ENCODE peak calls at places on chromosomes 3 and 15, in eight cellular contexts. T is IMR-90; Y is endodermal cell; A is upper lobe of right lung; K is heart left ventricle; J is A549; M is CD4-positive, CD25-positive, alpha-beta regulatory T cell; Z is CD8-positive, alpha-beta T cell. I is an unnamed sample. For H3K4me1, the result is how much of the 10 kb centered on the place peaks cover.

GRCh38 chr3:5710718-5711117 is 523.2 kb downstream of the EDEM1 start:
- DNase-seq in Y (no peak), T (no peak), M (no peak), K (no peak), J (no peak), A (no peak), Z (no peak), I (no peak)

GRCh38 chr15:78059110-78059839 is 18.2 kb downstream of the TBC1D2B start:
- DNase-seq in J (no peak), Y (no peak), T (peak), Z (no peak), K (no peak), M (no peak), A (no peak), I (no peak)

GRCh38 chr3:118380576-118380975 is 654.1 kb downstream of the IGSF11 start:
- DNase-seq in Z (no peak), A (no peak), M (no peak), T (no peak), J (no peak), Y (no peak), K (no peak), I (no peak)

GRCh38 chr3:152728346-152728980 is 106.5 kb upstream of the P2RY1 start:
- DNase-seq in Y (no peak), Z (no peak), T (no peak), M (no peak), K (no peak), J (no peak), A (no peak), I (no peak)

GRCh38 chr15:49286649-49287394 is 116.8 kb downstream of the GALK2 start:
- DNase-seq in K (no peak), Y (no peak), A (no peak), Z (no peak), M (no peak), J (no peak), T (peak), I (no peak)

GRCh38 chr3:28935141-28935540 is 345.7 kb upstream of the RBMS3 start:
- DNase-seq in K (no peak), Y (no peak), J (no peak), T (no peak), M (no peak), Z (no peak), A (no peak), I (no peak)

GRCh38 chr3:159762981-159763465 is 225.6 kb upstream of the IL12A start:
- DNase-seq in Y (peak), K (peak), A (peak), J (peak), Z (no peak), M (no peak), T (peak), I (no peak)

GRCh38 chr3:134610455-134611385 is 40.1 kb downstream of the KY start:
- DNase-seq in T (no peak), Y (no peak), A (no peak), M (no peak), Z (no peak), J (no peak), K (no peak), I (no peak)

GRCh38 chr3:9876991-9877390 is 3.1 kb downstream of the CIDEC start:
- DNase-seq in Z (no peak), K (no peak), M (no peak), A (no peak), T (no peak), Y (no peak), J (no peak), I (no peak)

GRCh38 chr3:8888296-8888915 is 74.9 kb downstream of the RAD18 start:
- DNase-seq in Z (no peak), J (no peak), M (no peak), K (no peak), T (peak), A (no peak), Y (no peak), I (no peak)

GRCh38 chr3:196336319-196337145 is 1.7 kb downstream of the TM4SF19 start:
- DNase-seq in K (no peak), T (no peak), J (no peak), Y (peak), A (no peak), Z (no peak), M (no peak), I (no peak)

GRCh38 chr3:43769097-43769470 is 78.3 kb downstream of the ABHD5 start:
- DNase-seq in A (no peak), J (no peak), Y (no peak), K (no peak), M (no peak), T (no peak), Z (no peak), I (no peak)

GRCh38 chr15:83209333-83209732 is 1.7 kb upstream of the HDGFL3 start:
- DNase-seq in K (no peak), M (no peak), Y (peak), J (peak), T (no peak), Z (no peak), A (no peak), I (no peak)

GRCh38 chr15:89356634-89357298 is 22.1 kb upstream of the POLG start:
- DNase-seq in J (peak), T (no peak), Z (no peak), M (no peak), K (no peak), Y (no peak), A (no peak), I (no peak)

GRCh38 chr15:61099030-61099800 is 129.9 kb downstream of the RORA start:
- DNase-seq in J (no peak), A (no peak), Y (no peak), T (peak), K (no peak), M (no peak), Z (no peak), I (no peak)

GRCh38 chr15:32867313-32867626 is 149.5 kb downstream of the GREM1 start:
- DNase-seq in Z (no peak), M (no peak), A (no peak), K (no peak), T (peak), Y (no peak), J (peak), I (no peak)

GRCh38 chr3:72892870-72893269 is 5.0 kb downstream of the GXYLT2 start:
- DNase-seq in Z (no peak), K (no peak), A (no peak), J (peak), M (no peak), T (no peak), Y (peak), I (no peak)

GRCh38 chr15:72521682-72522081 is 47.6 kb downstream of the ARIH1 start:
- DNase-seq in M (no peak), T (peak), K (no peak), A (no peak), Y (no peak), Z (no peak), J (no peak), I (no peak)

GRCh38 chr3:64836097-64836496 is 148.3 kb upstream of the ADAMTS9 start:
- DNase-seq in Z (no peak), A (no peak), K (no peak), T (no peak), J (no peak), Y (no peak), M (no peak), I (no peak)

GRCh38 chr3:12970684-12971083 is 102.5 kb downstream of the IQSEC1 start:
- DNase-seq in M (no peak), T (no peak), Z (no peak), J (no peak), Y (no peak), K (no peak), A (no peak), I (no peak)

GRCh38 chr3:12966847-12967750 is 106.1 kb downstream of the IQSEC1 start:
- DNase-seq in K (no peak), T (peak), Y (no peak), J (no peak), M (no peak), Z (no peak), A (no peak), I (no peak)

GRCh38 chr3:12969487-12969886 is 103.7 kb downstream of the IQSEC1 start:
- DNase-seq in Y (no peak), K (no peak), A (no peak), J (no peak), Z (no peak), T (no peak), M (no peak), I (no peak)

GRCh38 chr3:12967751-12968209 is 105.4 kb downstream of the IQSEC1 start:
- DNase-seq in M (peak), Y (peak), K (peak), Z (peak), A (peak), J (peak), T (peak), I (peak)

GRCh38 chr3:12968541-12968940 is 104.7 kb downstream of the IQSEC1 start:
- DNase-seq in M (no peak), T (no peak), J (no peak), Y (no peak), Z (no peak), K (no peak), A (no peak), I (no peak)
- H3K4me1 ChIP-seq in M (under half), T (under half), J (under half), Y (under half), Z (half or more), K (half or more), A (under half), I (under half)

DNA sequence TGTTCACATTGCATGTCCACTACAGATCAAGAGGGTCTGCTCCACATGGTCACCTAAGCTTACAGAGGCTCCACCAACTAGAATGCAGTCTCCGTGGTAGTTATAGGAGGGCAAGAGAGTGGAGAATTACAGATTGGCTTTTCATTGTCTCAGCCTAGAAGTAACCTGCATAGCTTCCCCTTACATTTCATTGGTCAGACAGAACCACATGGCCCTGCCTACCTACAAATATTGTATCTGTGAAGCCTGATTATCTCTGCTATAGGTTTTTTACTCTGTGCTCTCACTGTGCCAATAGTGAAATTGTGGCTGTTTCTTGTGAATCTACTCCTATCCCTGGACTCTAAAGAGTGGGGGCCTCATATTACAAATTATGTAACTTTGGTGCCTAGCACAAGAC is 2.5 kb upstream of the TLNRD1 start:
- DNase-seq in T (no peak), K (no peak), Y (no peak), Z (no peak), J (no peak), M (no peak), A (no peak), I (no peak)
- H3K4me3 ChIP-seq in T (no peak), K (no peak), Y (no peak), Z (no peak), J (no peak), M (no peak), A (no peak), I (no peak)

DNA sequence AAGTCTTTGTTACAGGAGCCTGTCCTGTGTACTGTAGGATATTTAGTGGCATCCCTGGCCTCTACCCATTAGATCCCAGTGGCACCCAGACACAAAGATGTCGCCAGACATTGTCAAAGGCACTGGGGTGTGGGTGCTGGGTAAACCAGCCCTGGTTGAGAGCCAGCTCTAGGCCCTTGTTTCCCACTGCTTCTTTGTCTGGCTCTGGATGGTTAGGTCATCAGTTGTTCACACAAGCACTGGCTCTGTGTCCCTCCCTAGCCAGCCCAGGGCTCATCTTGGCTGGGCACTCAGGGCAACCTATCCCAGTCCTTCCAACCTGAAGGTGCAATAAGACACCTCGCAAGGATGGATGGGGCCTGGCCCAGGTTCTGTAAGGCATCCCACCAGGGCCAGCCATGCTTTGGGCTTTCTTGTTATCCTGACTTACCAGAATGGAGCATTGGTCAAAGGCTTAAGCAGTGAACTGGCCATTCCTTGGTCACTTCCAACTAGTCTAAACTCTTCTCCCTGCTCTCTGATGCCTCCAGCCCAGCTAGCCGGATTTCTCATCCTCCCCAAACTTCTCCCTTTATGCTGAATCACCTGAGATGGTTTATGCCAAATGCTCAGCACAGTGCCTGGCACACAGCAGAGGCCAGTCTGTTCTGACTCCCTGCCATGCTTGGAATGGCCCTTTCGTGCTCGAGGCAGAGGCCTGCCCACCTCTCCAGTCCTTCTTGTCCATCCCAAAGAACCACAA is 1.8 kb upstream of the RBP1 start:
- DNase-seq in Z (no peak), M (no peak), A (no peak), T (no peak), K (no peak), Y (no peak), J (no peak), I (no peak)
- H3K27ac ChIP-seq in Z (no peak), M (no peak), A (no peak), T (no peak), K (no peak), Y (peak), J (no peak), I (no peak)

GRCh38 chr3:108292905-108293328 is 3.4 kb upstream of the HHLA2 start:
- DNase-seq in A (no peak), T (no peak), K (no peak), Z (no peak), J (no peak), M (no peak), Y (no peak), I (no peak)

GRCh38 chr3:108285176-108285575 is 11.2 kb upstream of the HHLA2 start:
- DNase-seq in J (no peak), M (no peak), K (no peak), Y (no peak), T (no peak), Z (no peak), A (no peak), I (no peak)

GRCh38 chr3:108292465-108292864 is 3.9 kb upstream of the HHLA2 start:
- DNase-seq in Z (no peak), J (no peak), M (no peak), K (no peak), Y (no peak), T (no peak), A (no peak), I (no peak)

GRCh38 chr3:108287146-108287545 is 9.2 kb upstream of the HHLA2 start:
- DNase-seq in T (no peak), K (no peak), Z (no peak), J (no peak), Y (no peak), A (no peak), M (no peak), I (no peak)

GRCh38 chr3:108289159-108289558 is 7.2 kb upstream of the HHLA2 start:
- DNase-seq in T (no peak), Z (no peak), J (no peak), Y (no peak), M (no peak), K (no peak), A (no peak), I (no peak)
- H3K4me1 ChIP-seq in T (under half), Z (under half), J (under half), Y (under half), M (under half), K (under half), A (under half), I (under half)

DNA sequence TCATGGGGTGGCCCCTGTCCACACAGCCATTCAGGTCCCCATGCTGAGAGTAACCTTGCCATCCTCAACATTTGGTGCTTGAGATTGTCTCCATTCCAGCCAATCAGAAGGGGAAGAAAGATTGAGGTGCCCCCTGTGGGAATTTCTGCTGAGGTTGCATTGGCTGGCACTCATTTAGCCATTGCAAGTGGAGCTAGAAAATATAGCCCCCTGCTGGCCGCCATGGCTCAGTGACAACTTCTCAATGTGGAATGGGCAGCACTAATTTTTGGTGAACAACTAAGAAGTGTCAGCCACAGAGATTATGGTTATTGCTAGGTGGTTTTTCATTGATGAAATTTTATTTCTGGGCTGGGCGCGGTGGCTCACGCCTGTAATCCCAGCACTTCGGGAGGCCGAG is 22.0 kb downstream of the COL6A6 start:
- DNase-seq in T (peak), K (no peak), M (no peak), Y (peak), A (peak), Z (no peak), J (peak), I (no peak)
- H3K4me3 ChIP-seq in T (no peak), K (no peak), M (no peak), Y (no peak), A (no peak), Z (no peak), J (no peak), I (no peak)

GRCh38 chr15:31360158-31360561 is 33.5 kb downstream of the KLF13 start:
- DNase-seq in J (no peak), A (peak), Y (no peak), Z (no peak), M (no peak), T (no peak), K (no peak), I (no peak)

GRCh38 chr15:31358163-31358562 is 31.5 kb downstream of the KLF13 start:
- DNase-seq in T (no peak), K (no peak), J (no peak), A (no peak), M (no peak), Z (no peak), Y (no peak), I (no peak)

GRCh38 chr15:31360843-31361763 is 34.5 kb downstream of the KLF13 start:
- DNase-seq in Z (peak), K (no peak), J (no peak), T (no peak), M (peak), A (peak), Y (no peak), I (peak)

GRCh38 chr15:31358957-31359721 is 32.5 kb downstream of the KLF13 start:
- DNase-seq in K (no peak), M (no peak), A (peak), T (no peak), J (no peak), Y (no peak), Z (no peak), I (no peak)

GRCh38 chr15:31359722-31360111 is 33.1 kb downstream of the KLF13 start:
- DNase-seq in T (no peak), A (peak), K (no peak), Z (no peak), M (no peak), J (no peak), Y (no peak), I (no peak)
- H3K27ac ChIP-seq in T (no peak), A (peak), K (peak), Z (peak), M (peak), J (no peak), Y (no peak), I (peak)

GRCh38 chr15:67118808-67119207 is 53.4 kb downstream of the SMAD3 start:
- DNase-seq in J (no peak), Y (no peak), M (no peak), T (no peak), K (no peak), Z (no peak), A (no peak), I (no peak)
- H3K4me1 ChIP-seq in J (half or more), Y (under half), M (half or more), T (half or more), K (half or more), Z (half or more), A (half or more), I (half or more)

GRCh38 chr3:11310258-11310657 is 38.1 kb downstream of the ATG7 start:
- DNase-seq in M (no peak), A (no peak), T (no peak), K (no peak), Z (no peak), J (no peak), Y (no peak), I (no peak)
- H3K4me3 ChIP-seq in M (no peak), A (no peak), T (no peak), K (no peak), Z (no peak), J (no peak), Y (no peak), I (no peak)